ENCODE peak calls at places on chromosomes 2 and 18, in seven cellular contexts. O is A673, I is PC-3, A is HepG2, P is cardiac muscle cell, B is fibroblast of lung, J is GM23248. T is an unnamed sample.

GRCh38 chr2:149136111-149136510 is 97.6 kb downstream of the LYPD6B start:
- DNase-seq in O (no peak), I (no peak), A (no peak), P (no peak), B (no peak), J (no peak), T (no peak)

GRCh38 chr2:42859801-42860200 is 67.4 kb upstream of the HAAO start:
- DNase-seq in O (no peak), I (no peak), A (no peak), P (no peak), B (no peak), J (peak), T (no peak)

GRCh38 chr2:111622859-111623258 is 261.1 kb downstream of the ANAPC1 start:
- DNase-seq in O (no peak), I (peak), A (no peak), P (no peak), B (no peak), J (peak), T (no peak)

GRCh38 chr2:101327863-101328394 is 19.4 kb upstream of the RNF149 start:
- DNase-seq in O (no peak), I (peak), A (no peak), P (no peak), B (no peak), J (no peak), T (peak)

GRCh38 chr2:31384351-31384750 is 30.2 kb downstream of the XDH start:
- DNase-seq in O (no peak), I (peak), A (no peak), P (no peak), B (peak), J (peak), T (no peak)

GRCh38 chr2:81703831-81704230 is 1399.3 kb upstream of the LRRTM1 start:
- DNase-seq in O (no peak), I (no peak), A (no peak), P (no peak), B (no peak), J (no peak), T (no peak)

GRCh38 chr18:2851771-2852170 is 5.0 kb downstream of the EMILIN2 start:
- DNase-seq in O (no peak), I (no peak), A (no peak), P (no peak), B (no peak), J (no peak), T (no peak)

GRCh38 chr18:22009242-22009641 is 160.1 kb upstream of the GATA6 start:
- DNase-seq in O (no peak), I (no peak), A (no peak), P (no peak), B (no peak), J (no peak), T (no peak)

GRCh38 chr2:19933351-19933981 is 31.7 kb upstream of the TTC32 start:
- DNase-seq in O (peak), I (peak), A (peak), P (no peak), B (peak), J (peak), T (no peak)

GRCh38 chr2:38898256-38898655 is 8.6 kb downstream of the ARHGEF33 start:
- DNase-seq in O (no peak), I (peak), A (no peak), P (no peak), B (no peak), J (no peak), T (no peak)

GRCh38 chr18:66764225-66764624 is 160.3 kb upstream of the CDH19 start:
- DNase-seq in O (no peak), I (no peak), A (no peak), P (no peak), B (no peak), J (no peak), T (no peak)

GRCh38 chr18:54791657-54792056 is 36.6 kb upstream of the RAB27B start:
- DNase-seq in O (no peak), I (no peak), A (no peak), P (no peak), B (no peak), J (no peak), T (no peak)

GRCh38 chr2:183117226-183117625 is 7.0 kb upstream of the NUP35 start:
- DNase-seq in O (no peak), I (no peak), A (peak), P (no peak), B (no peak), J (no peak), T (no peak)

GRCh38 chr2:181374741-181375675 is 82.2 kb upstream of the ITGA4 start:
- DNase-seq in O (peak), I (no peak), A (no peak), P (no peak), B (no peak), J (peak), T (no peak)

GRCh38 chr2:11681722-11682589 is 12.0 kb upstream of the NTSR2 start:
- DNase-seq in O (peak), I (peak), A (peak), P (peak), B (no peak), J (peak), T (peak)

GRCh38 chr2:132416080-132416911 is at the start of gene GPR39:
- DNase-seq in O (peak), I (peak), A (peak), P (peak), B (peak), J (peak), T (peak)

GRCh38 chr2:10389596-10389995 is 58.5 kb downstream of the ODC1 start:
- DNase-seq in O (no peak), I (peak), A (no peak), P (no peak), B (peak), J (peak), T (peak)

GRCh38 chr2:237799060-237799428 is 465 bp downstream of the RBM44 start:
- DNase-seq in O (no peak), I (no peak), A (no peak), P (no peak), B (no peak), J (no peak), T (no peak)

GRCh38 chr2:180742809-180743208 is 237.6 kb upstream of the UBE2E3 start:
- DNase-seq in O (no peak), I (peak), A (peak), P (no peak), B (no peak), J (peak), T (no peak)

GRCh38 chr2:121707920-121708361 is 28.7 kb downstream of the NIFK start:
- DNase-seq in O (no peak), I (no peak), A (peak), P (no peak), B (no peak), J (no peak), T (peak)

GRCh38 chr2:9637330-9637729 is 6.5 kb upstream of the YWHAQ start:
- DNase-seq in O (peak), I (peak), A (peak), P (no peak), B (peak), J (peak), T (no peak)

GRCh38 chr2:160306985-160307384 is 106.9 kb upstream of the ITGB6 start:
- DNase-seq in O (no peak), I (no peak), A (no peak), P (no peak), B (peak), J (peak), T (no peak)

GRCh38 chr2:105597831-105598293 is 146.8 kb upstream of the NCK2 start:
- DNase-seq in O (no peak), I (no peak), A (no peak), P (no peak), B (no peak), J (peak), T (no peak)

GRCh38 chr2:29114514-29114840 is 738 bp upstream of the CLIP4 start:
- DNase-seq in O (no peak), I (no peak), A (no peak), P (no peak), B (no peak), J (peak), T (no peak)

DNA sequence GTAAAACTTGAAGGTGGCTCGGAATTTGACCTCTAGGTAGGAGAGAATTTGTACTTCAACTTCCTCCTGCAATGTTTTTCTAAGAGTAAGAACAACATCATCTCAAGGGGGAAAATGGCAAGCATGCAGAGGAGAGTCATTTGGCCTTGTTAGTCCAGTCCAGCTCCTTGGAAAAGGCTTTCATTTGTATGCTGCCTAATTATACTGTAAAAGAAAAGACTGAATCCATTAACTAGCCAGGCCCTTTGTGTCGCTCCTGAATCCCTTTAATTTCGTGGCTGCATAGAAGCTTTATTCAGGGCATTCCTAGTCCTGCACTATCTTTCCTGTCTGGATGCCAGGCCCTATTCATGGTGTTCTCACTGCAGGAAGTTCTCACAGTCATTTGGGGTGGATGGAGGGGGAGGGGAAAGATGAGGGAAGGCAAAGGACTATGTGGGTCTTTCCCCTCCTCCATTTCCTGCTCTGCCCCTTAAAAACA is 36.0 kb downstream of the PHLPP1 start:
- DNase-seq in O (peak), I (no peak), A (no peak), P (no peak), B (peak), J (peak), T (peak)
- H3K27ac ChIP-seq in O (peak), I (no peak), A (no peak), P (no peak), B (no peak), J (no peak), T (peak)

GRCh38 chr2:219308142-219309093 is 783 bp downstream of the PTPRN start:
- DNase-seq in O (peak), I (peak), A (peak), P (peak), B (peak), J (peak), T (peak)
- H3K4me3 ChIP-seq in O (no peak), I (peak), A (no peak), P (peak), B (peak), J (peak), T (no peak)

GRCh38 chr2:239530749-239531316 is 130.0 kb upstream of the HDAC4 start:
- DNase-seq in O (no peak), I (no peak), A (no peak), P (no peak), B (no peak), J (no peak), T (no peak)
- H3K27ac ChIP-seq in O (no peak), I (no peak), A (no peak), P (no peak), B (no peak), J (no peak), T (no peak)

GRCh38 chr2:217484046-217484445 is 518.7 kb downstream of the TNS1 start:
- DNase-seq in O (no peak), I (no peak), A (no peak), P (no peak), B (no peak), J (no peak), T (no peak)

GRCh38 chr2:217494572-217494971 is 508.2 kb downstream of the TNS1 start:
- DNase-seq in O (no peak), I (no peak), A (no peak), P (no peak), B (no peak), J (no peak), T (no peak)

GRCh38 chr2:217491271-217491670 is 511.5 kb downstream of the TNS1 start:
- DNase-seq in O (no peak), I (no peak), A (no peak), P (no peak), B (no peak), J (no peak), T (no peak)

DNA sequence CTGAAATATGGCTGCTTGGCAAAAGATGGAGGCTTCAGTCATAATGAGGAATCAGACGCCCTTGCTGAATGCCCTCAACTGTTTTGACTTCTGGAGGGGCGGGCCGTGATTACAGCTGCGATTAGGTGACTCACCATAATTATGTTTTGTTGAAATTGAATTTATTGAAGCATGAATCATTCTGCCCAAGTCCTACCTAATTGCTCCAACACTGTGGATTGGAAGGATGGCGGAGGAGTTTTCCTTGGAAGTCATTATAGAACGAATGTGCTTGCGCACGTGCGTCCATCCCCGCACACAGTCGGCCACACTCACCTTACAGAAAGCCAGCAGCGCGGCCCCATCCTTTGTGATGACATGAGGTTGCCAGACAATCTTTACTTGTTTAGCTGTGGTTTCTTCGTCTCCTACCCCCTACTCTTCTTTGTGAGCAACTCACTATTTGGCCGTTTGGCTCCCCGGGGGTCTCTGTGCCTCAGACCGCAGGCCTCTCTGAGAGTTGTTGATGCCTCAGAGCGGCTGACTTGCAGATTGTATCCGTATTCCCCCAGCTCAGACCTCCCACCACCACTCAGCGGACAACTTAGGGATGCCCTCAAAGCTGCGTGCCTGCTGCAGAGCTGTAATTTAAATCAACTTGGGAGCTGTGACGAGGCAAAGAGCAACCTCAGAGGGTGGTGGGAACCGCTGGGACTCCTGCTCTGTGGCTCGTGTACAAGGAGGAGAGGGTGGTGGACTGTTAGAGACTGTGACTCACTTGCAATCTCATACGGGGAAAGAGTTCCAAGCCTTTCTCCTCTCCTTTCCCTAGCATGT is 513.4 kb downstream of the TNS1 start:
- DNase-seq in O (peak), I (peak), A (no peak), P (no peak), B (no peak), J (peak), T (peak)
- H3K4me3 ChIP-seq in O (no peak), I (no peak), A (no peak), P (no peak), B (no peak), J (no peak), T (no peak)

DNA sequence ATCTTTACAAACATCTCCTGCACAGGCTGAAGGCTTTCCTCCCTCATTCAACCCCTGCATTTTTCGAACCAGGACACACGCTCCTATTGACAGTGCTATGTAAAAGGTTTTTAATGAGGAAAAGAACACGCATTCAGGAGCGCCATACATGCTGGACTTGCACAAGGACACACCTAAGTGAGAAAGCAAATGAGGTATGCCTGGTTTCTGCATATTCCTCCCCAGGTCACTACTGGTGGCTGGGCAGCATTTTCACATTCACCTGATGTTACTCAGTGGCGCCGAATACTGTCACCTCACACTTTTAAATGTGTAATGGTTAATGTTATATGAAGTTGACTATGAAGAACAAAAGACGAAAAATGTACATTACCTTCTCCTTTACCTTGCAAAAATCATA is 150.6 kb downstream of the ANTXR1 start:
- DNase-seq in O (no peak), I (no peak), A (no peak), P (no peak), B (no peak), J (no peak), T (no peak)
- H3K27ac ChIP-seq in O (no peak), I (no peak), A (no peak), P (peak), B (peak), J (peak), T (no peak)

DNA sequence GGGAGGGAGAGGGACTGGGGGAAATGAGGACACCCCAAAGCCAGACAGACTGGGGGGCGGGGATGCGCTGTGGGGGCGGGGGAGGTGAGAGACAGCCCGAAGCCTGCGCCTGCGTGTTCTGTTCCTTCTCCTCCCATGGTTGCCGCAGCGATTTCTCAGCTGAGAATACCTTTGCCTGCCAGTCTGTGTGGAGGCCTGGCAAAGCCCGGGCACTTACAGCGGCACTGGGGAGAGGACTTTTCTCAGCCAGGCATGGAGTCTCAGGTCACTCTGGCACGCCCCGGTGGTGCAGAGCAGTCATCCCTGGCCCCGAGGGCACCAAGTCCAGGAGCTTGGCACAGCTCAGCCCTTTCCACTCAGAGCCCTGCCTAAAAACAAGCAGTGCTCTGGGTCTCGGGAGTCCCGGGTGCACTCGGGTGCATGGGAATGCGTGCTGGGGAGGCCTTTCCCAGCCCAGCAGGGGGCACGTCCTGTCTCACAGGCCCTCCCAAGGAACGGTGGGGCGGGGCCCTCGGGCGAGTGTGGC is 289.4 kb upstream of the HS6ST1 start:
- DNase-seq in O (peak), I (peak), A (no peak), P (no peak), B (no peak), J (peak), T (no peak)
- H3K4me3 ChIP-seq in O (no peak), I (peak), A (no peak), P (no peak), B (no peak), J (peak), T (no peak)

GRCh38 chr2:32945286-32945685 is 1.5 kb upstream of the LTBP1 start:
- DNase-seq in O (no peak), I (no peak), A (no peak), P (no peak), B (no peak), J (no peak), T (peak)

GRCh38 chr2:32947076-32947483 is 327 bp downstream of the LTBP1 start:
- DNase-seq in O (no peak), I (no peak), A (no peak), P (no peak), B (no peak), J (peak), T (peak)

GRCh38 chr2:32948266-32948665 is 1.5 kb downstream of the LTBP1 start:
- DNase-seq in O (no peak), I (no peak), A (no peak), P (no peak), B (no peak), J (no peak), T (no peak)

GRCh38 chr2:32947484-32948143 is 861 bp downstream of the LTBP1 start:
- DNase-seq in O (peak), I (peak), A (no peak), P (peak), B (peak), J (peak), T (peak)

GRCh38 chr2:32946314-32947075 is at the start of gene LTBP1:
- DNase-seq in O (peak), I (peak), A (peak), P (peak), B (peak), J (peak), T (peak)
- H3K27ac ChIP-seq in O (no peak), I (peak), A (no peak), P (peak), B (peak), J (no peak), T (peak)

GRCh38 chr2:240963376-240964220 is 34.8 kb upstream of the SNED1 start:
- DNase-seq in O (no peak), I (no peak), A (no peak), P (no peak), B (no peak), J (no peak), T (no peak)

GRCh38 chr2:240965296-240965904 is 33.0 kb upstream of the SNED1 start:
- DNase-seq in O (no peak), I (no peak), A (no peak), P (no peak), B (no peak), J (no peak), T (no peak)

GRCh38 chr2:240965905-240966456 is 32.4 kb upstream of the SNED1 start:
- DNase-seq in O (no peak), I (no peak), A (no peak), P (no peak), B (no peak), J (no peak), T (no peak)

GRCh38 chr2:240964221-240964853 is 34.1 kb upstream of the SNED1 start:
- DNase-seq in O (no peak), I (no peak), A (no peak), P (no peak), B (no peak), J (no peak), T (no peak)

DNA sequence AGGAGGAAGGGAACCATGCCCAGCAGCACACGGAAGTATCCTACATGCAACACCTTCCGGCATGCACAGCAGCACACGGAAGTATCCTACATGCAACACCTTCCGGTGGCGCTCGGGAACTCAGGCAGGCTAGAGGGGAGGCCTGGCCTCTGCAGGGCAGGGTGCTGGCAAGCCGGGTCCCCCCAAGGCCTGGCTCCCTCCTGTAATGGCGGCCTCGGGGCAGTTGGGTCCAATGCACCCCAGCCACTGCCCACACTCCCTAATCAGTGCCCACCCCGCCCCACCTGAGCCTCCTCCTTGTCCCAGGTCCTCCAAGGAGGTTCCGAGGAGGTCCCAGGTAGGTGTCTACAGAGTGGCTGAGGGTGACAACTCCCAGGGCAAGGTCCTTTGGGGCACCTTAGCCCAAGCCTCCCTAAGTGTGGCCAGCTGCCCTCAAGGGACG is 33.5 kb upstream of the SNED1 start:
- DNase-seq in O (no peak), I (no peak), A (no peak), P (no peak), B (no peak), J (no peak), T (no peak)
- H3K4me3 ChIP-seq in O (no peak), I (no peak), A (no peak), P (no peak), B (no peak), J (no peak), T (no peak)

T was measured in small intestine.